ENCODE peak calls at places on chromosomes 5 and 9, in six cellular contexts. E is testis; V is activated T-cell treated with anti-CD3 and anti-CD28 coated beads, Interleukin-2, amount 50 U/mL, for 24 hours; G is HEK293T; Y is sigmoid colon; R is GM04504. M is an unnamed sample.

GRCh38 chr5:142376001-142376400 is 51.2 kb upstream of the SPRY4 start:
- DNase-seq in E (no peak), V (no peak), G (no peak), Y (peak), R (no peak), M (no peak)

GRCh38 chr9:133127340-133127981 is 6.4 kb upstream of the RALGDS start:
- DNase-seq in E (no peak), V (peak), G (no peak), Y (peak), R (no peak), M (no peak)

GRCh38 chr5:156274455-156274854 is 52.5 kb upstream of the SGCD start:
- DNase-seq in E (no peak), V (no peak), G (no peak), Y (no peak), R (no peak), M (no peak)

GRCh38 chr5:52685621-52686370 is 101.9 kb upstream of the ITGA1 start:
- DNase-seq in E (no peak), V (no peak), G (no peak), Y (no peak), R (no peak), M (no peak)

GRCh38 chr5:102666164-102666951 is 88.7 kb upstream of the PAM start:
- DNase-seq in E (no peak), V (no peak), G (no peak), Y (no peak), R (no peak), M (peak)

GRCh38 chr9:64773491-64773931 is 511.5 kb downstream of the FOXD4L5 start:
- DNase-seq in E (no peak), V (no peak), G (no peak), Y (no peak), R (no peak), M (no peak)

GRCh38 chr9:92947268-92948031 is at the start of gene FGD3:
- DNase-seq in E (no peak), V (peak), G (peak), Y (no peak), R (no peak), M (no peak)

GRCh38 chr9:124137009-124137943 is 120.5 kb upstream of the NEK6 start:
- DNase-seq in E (no peak), V (no peak), G (no peak), Y (no peak), R (no peak), M (no peak)

GRCh38 chr5:1430121-1430795 is 15.0 kb downstream of the SLC6A3 start:
- DNase-seq in E (no peak), V (peak), G (no peak), Y (peak), R (no peak), M (peak)

GRCh38 chr5:173283318-173284288 is 44.6 kb downstream of the STC2 start:
- DNase-seq in E (peak), V (peak), G (peak), Y (peak), R (peak), M (peak)

GRCh38 chr5:120463991-120464626 is at the start of gene PRR16:
- DNase-seq in E (peak), V (no peak), G (peak), Y (peak), R (peak), M (peak)

GRCh38 chr9:93009337-93010015 is 49.0 kb upstream of the SUSD3 start:
- DNase-seq in E (peak), V (no peak), G (peak), Y (no peak), R (no peak), M (no peak)

GRCh38 chr5:4879693-4880303 is 260.3 kb upstream of the ADAMTS16 start:
- DNase-seq in E (peak), V (peak), G (peak), Y (peak), R (peak), M (peak)

GRCh38 chr9:2662496-2662895 is 40.9 kb downstream of the VLDLR start:
- DNase-seq in E (peak), V (no peak), G (no peak), Y (no peak), R (no peak), M (no peak)

M was measured in adrenal gland.